ENCODE peak calls at places on chromosome 19, in six cellular contexts. W is activated T-cell treated with anti-CD3 and anti-CD28 coated beads for 1 hour; L is neural progenitor cell; G is activated CD8-positive, alpha-beta T cell treated with anti-CD3 and anti-CD28 coated beads for 36 hours; T is neural crest cell; C is uterus. D is an unnamed sample.

GRCh38 chr19:29724741-29725140 is 9.7 kb upstream of the C19orf12 start:
- DNase-seq in W (no peak), L (no peak), G (no peak), T (no peak), C (no peak), D (no peak)

GRCh38 chr19:16327911-16328823 is 3.5 kb downstream of the KLF2 start:
- DNase-seq in W (no peak), L (no peak), G (peak), T (no peak), C (peak), D (peak)

GRCh38 chr19:18985257-18985656 is 44.2 kb upstream of the HOMER3 start:
- DNase-seq in W (no peak), L (peak), G (no peak), T (no peak), C (no peak), D (no peak)

GRCh38 chr19:3324405-3324856 is 42.0 kb upstream of the NFIC start:
- DNase-seq in W (peak), L (peak), G (peak), T (peak), C (no peak), D (peak)

GRCh38 chr19:42459926-42460325 is 17.2 kb upstream of the CXCL17 start:
- DNase-seq in W (no peak), L (no peak), G (no peak), T (no peak), C (no peak), D (no peak)

GRCh38 chr19:40822161-40822560 is 23.2 kb downstream of the EGLN2 start:
- DNase-seq in W (no peak), L (no peak), G (no peak), T (no peak), C (no peak), D (no peak)

GRCh38 chr19:1474765-1475351 is 4.2 kb downstream of the C19orf25 start:
- DNase-seq in W (no peak), L (no peak), G (no peak), T (no peak), C (no peak), D (no peak)

GRCh38 chr19:51002542-51003311 is 1.3 kb upstream of the KLK8 start:
- DNase-seq in W (no peak), L (peak), G (peak), T (no peak), C (no peak), D (peak)

GRCh38 chr19:41328157-41328817 is 18.3 kb downstream of the CCDC97 start:
- DNase-seq in W (no peak), L (no peak), G (peak), T (no peak), C (no peak), D (peak)

GRCh38 chr19:53927745-53928144 is 18.7 kb downstream of the CACNG7 start:
- DNase-seq in W (peak), L (peak), G (peak), T (peak), C (no peak), D (peak)

GRCh38 chr19:46844067-46844489 is 6.6 kb downstream of the AP2S1 start:
- DNase-seq in W (no peak), L (no peak), G (no peak), T (no peak), C (no peak), D (no peak)

GRCh38 chr19:38142176-38143035 is 81.6 kb downstream of the DPF1 start:
- DNase-seq in W (peak), L (peak), G (peak), T (peak), C (peak), D (peak)

GRCh38 chr19:19493841-19494546 is 21.4 kb downstream of the TSSK6 start:
- DNase-seq in W (no peak), L (no peak), G (no peak), T (no peak), C (no peak), D (no peak)

GRCh38 chr19:45254044-45254531 is 3.0 kb downstream of the MARK4 start:
- DNase-seq in W (no peak), L (no peak), G (peak), T (no peak), C (no peak), D (peak)

GRCh38 chr19:50460161-50460765 is 16.0 kb upstream of the EMC10 start:
- DNase-seq in W (no peak), L (no peak), G (peak), T (no peak), C (no peak), D (peak)

GRCh38 chr19:43983544-43983911 is 460 bp upstream of the ZNF155 start:
- DNase-seq in W (no peak), L (no peak), G (no peak), T (no peak), C (no peak), D (no peak)

GRCh38 chr19:38326591-38326990 is 6.9 kb downstream of the KCNK6 start:
- DNase-seq in W (no peak), L (no peak), G (no peak), T (no peak), C (no peak), D (no peak)